ENCODE peak calls at places on chromosomes 16 and 17, in eight cellular contexts. A, W, J, X, B, N, P and H are unnamed samples.

GRCh38 chr16:88649924-88650748 is 717 bp downstream of the CYBA start:
- DNase-seq in A (peak; percentile 22), W (peak; percentile 41), J (peak; percentile 68), X (peak; percentile 30), B (no peak), N (peak; percentile 45), P (no peak), H (no peak)

GRCh38 chr17:78865682-78866390 is 25.2 kb upstream of the USP36 start:
- DNase-seq in A (peak; percentile 46), W (peak; percentile 51), J (peak; percentile 86), X (peak; percentile 88), B (peak; percentile 59), N (peak; percentile 76), P (peak; percentile 30), H (peak; percentile 61)

GRCh38 chr17:4604111-4604644 is 19.8 kb downstream of the SMTNL2 start:
- DNase-seq in A (no peak), W (no peak), J (no peak), X (no peak), B (no peak), N (no peak), P (no peak), H (no peak)

GRCh38 chr17:45372325-45372869 is 55.6 kb upstream of the MAP3K14 start:
- DNase-seq in A (no peak), W (no peak), J (no peak), X (peak; percentile 67), B (no peak), N (no peak), P (no peak), H (no peak)

GRCh38 chr17:39547713-39548478 is 59.8 kb downstream of the NEUROD2 start:
- DNase-seq in A (peak; percentile 71), W (peak; percentile 48), J (peak; percentile 86), X (peak; percentile 55), B (peak; percentile 76), N (peak; percentile 81), P (peak; percentile 64), H (peak; percentile 91)

GRCh38 chr16:7086842-7087616 is 245.6 kb upstream of the RBFOX1 start:
- DNase-seq in A (no peak), W (no peak), J (peak; percentile 69), X (no peak), B (no peak), N (no peak), P (no peak), H (no peak)

GRCh38 chr16:68091604-68092261 is 6.6 kb downstream of the NFATC3 start:
- DNase-seq in A (no peak), W (no peak), J (no peak), X (peak; percentile 38), B (no peak), N (no peak), P (no peak), H (no peak)

GRCh38 chr17:58352843-58353719 is 1.1 kb upstream of the SUPT4H1 start:
- DNase-seq in A (no peak), W (no peak), J (no peak), X (peak; percentile 48), B (no peak), N (peak; percentile 33), P (no peak), H (no peak)

GRCh38 chr16:9260665-9261064 is 169.2 kb downstream of the HAPSTR1 start:
- DNase-seq in A (no peak), W (no peak), J (no peak), X (no peak), B (no peak), N (no peak), P (no peak), H (no peak)